ENCODE peak calls at places on chromosomes 3 and 15, in nine cellular contexts. One of them, this sample, is unnamed.

GRCh38 chr15:38065721-38066120 is 131.3 kb downstream of the TMCO5A start:
- DNase-seq in posterior cingulate gyrus: no peak
- DNase-seq in RWPE1: no peak
- DNase-seq in fibroblast of the conjunctiva: no peak
- DNase-seq in HTR-8/SVneo: no peak
- DNase-seq in iPS-NIHi11: no peak
- DNase-seq in SK-MEL-5: no peak
- DNase-seq in cardiac muscle cell: peak; percentile 51
- DNase-seq in stimulated activated CD4-positive, alpha-beta T cell treated with anti-CD3 and anti-CD28 coated beads, Interleukin-4, amount 100 ng/mL, for 48 hours: no peak
- DNase-seq in this sample: no peak

GRCh38 chr3:124730920-124731297 is 657 bp downstream of the UMPS start:
- DNase-seq in cardiac muscle cell: no peak
- DNase-seq in SK-MEL-5: no peak
- DNase-seq in RWPE1: no peak
- DNase-seq in iPS-NIHi11: no peak
- DNase-seq in posterior cingulate gyrus: peak; percentile 64
- DNase-seq in HTR-8/SVneo: no peak
- DNase-seq in fibroblast of the conjunctiva: no peak
- DNase-seq in stimulated activated CD4-positive, alpha-beta T cell treated with anti-CD3 and anti-CD28 coated beads, Interleukin-4, amount 100 ng/mL, for 48 hours: peak; percentile 5
- DNase-seq in this sample: no peak

GRCh38 chr3:127847236-127847720 is 25.0 kb upstream of the MGLL start:
- DNase-seq in RWPE1: no peak
- DNase-seq in stimulated activated CD4-positive, alpha-beta T cell treated with anti-CD3 and anti-CD28 coated beads, Interleukin-4, amount 100 ng/mL, for 48 hours: no peak
- DNase-seq in fibroblast of the conjunctiva: no peak
- DNase-seq in SK-MEL-5: no peak
- DNase-seq in posterior cingulate gyrus: peak; percentile 64
- DNase-seq in cardiac muscle cell: no peak
- DNase-seq in HTR-8/SVneo: no peak
- DNase-seq in iPS-NIHi11: no peak
- DNase-seq in this sample: no peak

GRCh38 chr15:76976572-76977270 is 18.2 kb upstream of the PSTPIP1 start:
- DNase-seq in SK-MEL-5: no peak
- DNase-seq in posterior cingulate gyrus: no peak
- DNase-seq in cardiac muscle cell: no peak
- DNase-seq in RWPE1: no peak
- DNase-seq in stimulated activated CD4-positive, alpha-beta T cell treated with anti-CD3 and anti-CD28 coated beads, Interleukin-4, amount 100 ng/mL, for 48 hours: no peak
- DNase-seq in iPS-NIHi11: no peak
- DNase-seq in HTR-8/SVneo: no peak
- DNase-seq in fibroblast of the conjunctiva: no peak
- DNase-seq in this sample: no peak

GRCh38 chr3:8212794-8213193 is 288.8 kb upstream of the LMCD1 start:
- DNase-seq in fibroblast of the conjunctiva: no peak
- DNase-seq in HTR-8/SVneo: no peak
- DNase-seq in cardiac muscle cell: no peak
- DNase-seq in SK-MEL-5: no peak
- DNase-seq in iPS-NIHi11: no peak
- DNase-seq in stimulated activated CD4-positive, alpha-beta T cell treated with anti-CD3 and anti-CD28 coated beads, Interleukin-4, amount 100 ng/mL, for 48 hours: no peak
- DNase-seq in posterior cingulate gyrus: no peak
- DNase-seq in RWPE1: no peak
- DNase-seq in this sample: no peak

GRCh38 chr3:126116526-126116925 is 32.6 kb upstream of the SLC41A3 start:
- DNase-seq in SK-MEL-5: no peak
- DNase-seq in stimulated activated CD4-positive, alpha-beta T cell treated with anti-CD3 and anti-CD28 coated beads, Interleukin-4, amount 100 ng/mL, for 48 hours: no peak
- DNase-seq in HTR-8/SVneo: no peak
- DNase-seq in RWPE1: no peak
- DNase-seq in posterior cingulate gyrus: no peak
- DNase-seq in fibroblast of the conjunctiva: no peak
- DNase-seq in cardiac muscle cell: no peak
- DNase-seq in iPS-NIHi11: no peak
- DNase-seq in this sample: no peak

GRCh38 chr3:10887015-10887414 is 71.0 kb downstream of the SLC6A11 start:
- DNase-seq in stimulated activated CD4-positive, alpha-beta T cell treated with anti-CD3 and anti-CD28 coated beads, Interleukin-4, amount 100 ng/mL, for 48 hours: no peak
- DNase-seq in SK-MEL-5: no peak
- DNase-seq in iPS-NIHi11: no peak
- DNase-seq in fibroblast of the conjunctiva: no peak
- DNase-seq in HTR-8/SVneo: no peak
- DNase-seq in posterior cingulate gyrus: no peak
- DNase-seq in cardiac muscle cell: no peak
- DNase-seq in RWPE1: no peak
- DNase-seq in this sample: no peak

GRCh38 chr3:110293660-110294059 is 778.0 kb upstream of the NECTIN3 start:
- DNase-seq in posterior cingulate gyrus: no peak
- DNase-seq in HTR-8/SVneo: no peak
- DNase-seq in SK-MEL-5: no peak
- DNase-seq in fibroblast of the conjunctiva: no peak
- DNase-seq in RWPE1: no peak
- DNase-seq in cardiac muscle cell: no peak
- DNase-seq in iPS-NIHi11: no peak
- DNase-seq in stimulated activated CD4-positive, alpha-beta T cell treated with anti-CD3 and anti-CD28 coated beads, Interleukin-4, amount 100 ng/mL, for 48 hours: no peak
- DNase-seq in this sample: no peak

GRCh38 chr15:74781673-74782595 is at the start of gene CSK:
- DNase-seq in iPS-NIHi11: peak; percentile 96
- DNase-seq in RWPE1: peak; percentile 89
- DNase-seq in posterior cingulate gyrus: peak; percentile 96
- DNase-seq in fibroblast of the conjunctiva: peak; percentile 24
- DNase-seq in HTR-8/SVneo: peak; percentile 85
- DNase-seq in cardiac muscle cell: peak; percentile 76
- DNase-seq in stimulated activated CD4-positive, alpha-beta T cell treated with anti-CD3 and anti-CD28 coated beads, Interleukin-4, amount 100 ng/mL, for 48 hours: peak; percentile 72
- DNase-seq in SK-MEL-5: peak; percentile 64
- DNase-seq in this sample: peak; percentile 77

GRCh38 chr3:180073561-180073960 is 36.8 kb upstream of the PEX5L start:
- DNase-seq in posterior cingulate gyrus: no peak
- DNase-seq in SK-MEL-5: no peak
- DNase-seq in stimulated activated CD4-positive, alpha-beta T cell treated with anti-CD3 and anti-CD28 coated beads, Interleukin-4, amount 100 ng/mL, for 48 hours: no peak
- DNase-seq in RWPE1: no peak
- DNase-seq in HTR-8/SVneo: no peak
- DNase-seq in iPS-NIHi11: no peak
- DNase-seq in fibroblast of the conjunctiva: no peak
- DNase-seq in cardiac muscle cell: no peak
- DNase-seq in this sample: no peak

GRCh38 chr3:191094057-191094456 is 105.0 kb upstream of the OSTN start:
- DNase-seq in cardiac muscle cell: peak; percentile 61
- DNase-seq in posterior cingulate gyrus: no peak
- DNase-seq in SK-MEL-5: no peak
- DNase-seq in stimulated activated CD4-positive, alpha-beta T cell treated with anti-CD3 and anti-CD28 coated beads, Interleukin-4, amount 100 ng/mL, for 48 hours: no peak
- DNase-seq in iPS-NIHi11: no peak
- DNase-seq in HTR-8/SVneo: no peak
- DNase-seq in fibroblast of the conjunctiva: peak; percentile 47
- DNase-seq in RWPE1: peak; percentile 64
- DNase-seq in this sample: no peak

GRCh38 chr3:35383216-35383615 is 256.1 kb upstream of the ARPP21 start:
- DNase-seq in SK-MEL-5: no peak
- DNase-seq in HTR-8/SVneo: no peak
- DNase-seq in cardiac muscle cell: no peak
- DNase-seq in iPS-NIHi11: no peak
- DNase-seq in posterior cingulate gyrus: no peak
- DNase-seq in RWPE1: no peak
- DNase-seq in fibroblast of the conjunctiva: no peak
- DNase-seq in stimulated activated CD4-positive, alpha-beta T cell treated with anti-CD3 and anti-CD28 coated beads, Interleukin-4, amount 100 ng/mL, for 48 hours: no peak
- DNase-seq in this sample: no peak

GRCh38 chr3:69741057-69741830 is 2.0 kb downstream of the MITF start:
- DNase-seq in HTR-8/SVneo: no peak
- DNase-seq in RWPE1: no peak
- DNase-seq in fibroblast of the conjunctiva: no peak
- DNase-seq in SK-MEL-5: peak; percentile 84
- DNase-seq in posterior cingulate gyrus: no peak
- DNase-seq in stimulated activated CD4-positive, alpha-beta T cell treated with anti-CD3 and anti-CD28 coated beads, Interleukin-4, amount 100 ng/mL, for 48 hours: no peak
- DNase-seq in cardiac muscle cell: no peak
- DNase-seq in iPS-NIHi11: no peak
- DNase-seq in this sample: no peak

GRCh38 chr3:51966941-51967383 is 292 bp downstream of the PCBP4 start:
- DNase-seq in stimulated activated CD4-positive, alpha-beta T cell treated with anti-CD3 and anti-CD28 coated beads, Interleukin-4, amount 100 ng/mL, for 48 hours: no peak
- DNase-seq in fibroblast of the conjunctiva: no peak
- DNase-seq in SK-MEL-5: no peak
- DNase-seq in HTR-8/SVneo: no peak
- DNase-seq in cardiac muscle cell: no peak
- DNase-seq in RWPE1: no peak
- DNase-seq in iPS-NIHi11: no peak
- DNase-seq in posterior cingulate gyrus: no peak
- DNase-seq in this sample: peak; percentile 50

GRCh38 chr3:123013876-123014275 is 13.7 kb downstream of the SEMA5B start:
- DNase-seq in stimulated activated CD4-positive, alpha-beta T cell treated with anti-CD3 and anti-CD28 coated beads, Interleukin-4, amount 100 ng/mL, for 48 hours: no peak
- DNase-seq in fibroblast of the conjunctiva: no peak
- DNase-seq in cardiac muscle cell: no peak
- DNase-seq in posterior cingulate gyrus: peak; percentile 88
- DNase-seq in iPS-NIHi11: no peak
- DNase-seq in HTR-8/SVneo: no peak
- DNase-seq in RWPE1: no peak
- DNase-seq in SK-MEL-5: no peak
- DNase-seq in this sample: no peak

GRCh38 chr3:23264413-23264812 is 61.3 kb downstream of the UBE2E2 start:
- DNase-seq in stimulated activated CD4-positive, alpha-beta T cell treated with anti-CD3 and anti-CD28 coated beads, Interleukin-4, amount 100 ng/mL, for 48 hours: no peak
- DNase-seq in RWPE1: peak; percentile 30
- DNase-seq in HTR-8/SVneo: peak; percentile 19
- DNase-seq in posterior cingulate gyrus: no peak
- DNase-seq in SK-MEL-5: no peak
- DNase-seq in iPS-NIHi11: no peak
- DNase-seq in fibroblast of the conjunctiva: peak; percentile 32
- DNase-seq in cardiac muscle cell: peak; percentile 63
- DNase-seq in this sample: no peak

GRCh38 chr3:196948442-196949365 is 6.4 kb upstream of the NCBP2 start:
- DNase-seq in stimulated activated CD4-positive, alpha-beta T cell treated with anti-CD3 and anti-CD28 coated beads, Interleukin-4, amount 100 ng/mL, for 48 hours: no peak
- DNase-seq in RWPE1: no peak
- DNase-seq in SK-MEL-5: peak; percentile 33
- DNase-seq in fibroblast of the conjunctiva: no peak
- DNase-seq in HTR-8/SVneo: no peak
- DNase-seq in posterior cingulate gyrus: no peak
- DNase-seq in iPS-NIHi11: peak; percentile 62
- DNase-seq in cardiac muscle cell: no peak
- DNase-seq in this sample: peak; percentile 81

GRCh38 chr3:195914648-195915473 is 6.5 kb upstream of the TNK2 start:
- DNase-seq in RWPE1: peak; percentile 98
- DNase-seq in iPS-NIHi11: peak; percentile 94
- DNase-seq in cardiac muscle cell: peak; percentile 97
- DNase-seq in fibroblast of the conjunctiva: peak; percentile 96
- DNase-seq in SK-MEL-5: peak; percentile 97
- DNase-seq in stimulated activated CD4-positive, alpha-beta T cell treated with anti-CD3 and anti-CD28 coated beads, Interleukin-4, amount 100 ng/mL, for 48 hours: peak; percentile 95
- DNase-seq in HTR-8/SVneo: peak; percentile 97
- DNase-seq in posterior cingulate gyrus: peak; percentile 99
- DNase-seq in this sample: no peak

GRCh38 chr15:81910997-81911396 is 134.8 kb downstream of the MEX3B start:
- DNase-seq in RWPE1: no peak
- DNase-seq in fibroblast of the conjunctiva: no peak
- DNase-seq in SK-MEL-5: no peak
- DNase-seq in cardiac muscle cell: no peak
- DNase-seq in stimulated activated CD4-positive, alpha-beta T cell treated with anti-CD3 and anti-CD28 coated beads, Interleukin-4, amount 100 ng/mL, for 48 hours: no peak
- DNase-seq in HTR-8/SVneo: no peak
- DNase-seq in posterior cingulate gyrus: no peak
- DNase-seq in iPS-NIHi11: no peak
- DNase-seq in this sample: peak; percentile 37

GRCh38 chr15:64985382-64986033 is 4.2 kb downstream of the SPG21 start:
- DNase-seq in HTR-8/SVneo: no peak
- DNase-seq in cardiac muscle cell: peak; percentile 62
- DNase-seq in SK-MEL-5: no peak
- DNase-seq in RWPE1: no peak
- DNase-seq in stimulated activated CD4-positive, alpha-beta T cell treated with anti-CD3 and anti-CD28 coated beads, Interleukin-4, amount 100 ng/mL, for 48 hours: no peak
- DNase-seq in iPS-NIHi11: no peak
- DNase-seq in fibroblast of the conjunctiva: peak; percentile 31
- DNase-seq in posterior cingulate gyrus: no peak
- DNase-seq in this sample: no peak

GRCh38 chr15:90024406-90024805 is 23.3 kb downstream of the ZNF710 start:
- DNase-seq in HTR-8/SVneo: no peak
- DNase-seq in stimulated activated CD4-positive, alpha-beta T cell treated with anti-CD3 and anti-CD28 coated beads, Interleukin-4, amount 100 ng/mL, for 48 hours: no peak
- DNase-seq in cardiac muscle cell: no peak
- DNase-seq in iPS-NIHi11: no peak
- DNase-seq in posterior cingulate gyrus: peak; percentile 6
- DNase-seq in SK-MEL-5: no peak
- DNase-seq in RWPE1: no peak
- DNase-seq in fibroblast of the conjunctiva: no peak
- DNase-seq in this sample: no peak

GRCh38 chr3:36700537-36701248 is 63.7 kb downstream of the DCLK3 start:
- DNase-seq in cardiac muscle cell: peak; percentile 86
- DNase-seq in posterior cingulate gyrus: peak; percentile 95
- DNase-seq in HTR-8/SVneo: peak; percentile 60
- DNase-seq in stimulated activated CD4-positive, alpha-beta T cell treated with anti-CD3 and anti-CD28 coated beads, Interleukin-4, amount 100 ng/mL, for 48 hours: peak; percentile 8
- DNase-seq in SK-MEL-5: peak; percentile 77
- DNase-seq in fibroblast of the conjunctiva: peak; percentile 78
- DNase-seq in RWPE1: no peak
- DNase-seq in iPS-NIHi11: peak; percentile 64
- DNase-seq in this sample: peak; percentile 38

GRCh38 chr15:92453611-92454010 is 59.9 kb downstream of the ST8SIA2 start:
- DNase-seq in iPS-NIHi11: no peak
- DNase-seq in fibroblast of the conjunctiva: no peak
- DNase-seq in SK-MEL-5: no peak
- DNase-seq in cardiac muscle cell: no peak
- DNase-seq in RWPE1: no peak
- DNase-seq in HTR-8/SVneo: no peak
- DNase-seq in stimulated activated CD4-positive, alpha-beta T cell treated with anti-CD3 and anti-CD28 coated beads, Interleukin-4, amount 100 ng/mL, for 48 hours: no peak
- DNase-seq in posterior cingulate gyrus: no peak
- DNase-seq in this sample: peak; percentile 5

GRCh38 chr3:10992946-10993728 is 589 bp downstream of the SLC6A1 start:
- DNase-seq in fibroblast of the conjunctiva: no peak
- DNase-seq in RWPE1: no peak
- DNase-seq in HTR-8/SVneo: no peak
- DNase-seq in iPS-NIHi11: no peak
- DNase-seq in cardiac muscle cell: no peak
- DNase-seq in SK-MEL-5: no peak
- DNase-seq in stimulated activated CD4-positive, alpha-beta T cell treated with anti-CD3 and anti-CD28 coated beads, Interleukin-4, amount 100 ng/mL, for 48 hours: no peak
- DNase-seq in posterior cingulate gyrus: peak; percentile 89
- DNase-seq in this sample: no peak

GRCh38 chr3:27813255-27813654 is 91.1 kb upstream of the EOMES start:
- DNase-seq in stimulated activated CD4-positive, alpha-beta T cell treated with anti-CD3 and anti-CD28 coated beads, Interleukin-4, amount 100 ng/mL, for 48 hours: no peak
- DNase-seq in SK-MEL-5: no peak
- DNase-seq in fibroblast of the conjunctiva: no peak
- DNase-seq in RWPE1: no peak
- DNase-seq in iPS-NIHi11: no peak
- DNase-seq in HTR-8/SVneo: no peak
- DNase-seq in posterior cingulate gyrus: no peak
- DNase-seq in cardiac muscle cell: no peak
- DNase-seq in this sample: no peak

GRCh38 chr15:99930696-99931095 is 197.5 kb upstream of the LYSMD4 start:
- DNase-seq in RWPE1: no peak
- DNase-seq in cardiac muscle cell: no peak
- DNase-seq in stimulated activated CD4-positive, alpha-beta T cell treated with anti-CD3 and anti-CD28 coated beads, Interleukin-4, amount 100 ng/mL, for 48 hours: no peak
- DNase-seq in posterior cingulate gyrus: no peak
- DNase-seq in fibroblast of the conjunctiva: no peak
- DNase-seq in iPS-NIHi11: no peak
- DNase-seq in HTR-8/SVneo: no peak
- DNase-seq in SK-MEL-5: no peak
- DNase-seq in this sample: no peak

GRCh38 chr3:153379516-153379915 is 217.5 kb downstream of the RAP2B start:
- DNase-seq in cardiac muscle cell: no peak
- DNase-seq in fibroblast of the conjunctiva: no peak
- DNase-seq in SK-MEL-5: no peak
- DNase-seq in iPS-NIHi11: no peak
- DNase-seq in stimulated activated CD4-positive, alpha-beta T cell treated with anti-CD3 and anti-CD28 coated beads, Interleukin-4, amount 100 ng/mL, for 48 hours: no peak
- DNase-seq in posterior cingulate gyrus: no peak
- DNase-seq in RWPE1: no peak
- DNase-seq in HTR-8/SVneo: no peak
- DNase-seq in this sample: no peak

GRCh38 chr3:110180733-110181132 is 843.4 kb upstream of the DPPA4 start:
- DNase-seq in posterior cingulate gyrus: no peak
- DNase-seq in fibroblast of the conjunctiva: peak; percentile 18
- DNase-seq in cardiac muscle cell: peak; percentile 76
- DNase-seq in iPS-NIHi11: no peak
- DNase-seq in RWPE1: no peak
- DNase-seq in stimulated activated CD4-positive, alpha-beta T cell treated with anti-CD3 and anti-CD28 coated beads, Interleukin-4, amount 100 ng/mL, for 48 hours: no peak
- DNase-seq in HTR-8/SVneo: no peak
- DNase-seq in SK-MEL-5: peak; percentile 28
- DNase-seq in this sample: no peak

This sample was measured in NCI-H69.